ENCODE peak calls at places on chromosomes 16 and 17, in four cellular contexts. One of them, this sample, is unnamed.

GRCh38 chr17:47225436-47225858 is 16.3 kb downstream of the MYL4 start:
- DNase-seq in IMR-90: peak
- DNase-seq in K562: no peak
- DNase-seq in HepG2: peak
- DNase-seq in this sample: peak

GRCh38 chr16:27205436-27206065 is 2.2 kb downstream of the KDM8 start:
- DNase-seq in IMR-90: no peak
- DNase-seq in K562: no peak
- DNase-seq in HepG2: no peak
- DNase-seq in this sample: no peak

GRCh38 chr16:6165330-6165984 is 1067.9 kb upstream of the EEF2KMT start:
- DNase-seq in IMR-90: no peak
- DNase-seq in K562: no peak
- DNase-seq in HepG2: no peak
- DNase-seq in this sample: no peak

GRCh38 chr16:49744244-49744976 is 111.5 kb downstream of the ZNF423 start:
- DNase-seq in IMR-90: no peak
- DNase-seq in K562: no peak
- DNase-seq in HepG2: no peak
- DNase-seq in this sample: no peak

GRCh38 chr17:8823279-8823678 is 24.1 kb upstream of the MFSD6L start:
- DNase-seq in IMR-90: no peak
- DNase-seq in K562: no peak
- DNase-seq in HepG2: no peak
- DNase-seq in this sample: no peak

GRCh38 chr16:67329901-67330300 is 3.3 kb downstream of the LRRC36 start:
- DNase-seq in IMR-90: no peak
- DNase-seq in K562: no peak
- DNase-seq in HepG2: no peak
- DNase-seq in this sample: no peak

GRCh38 chr17:5698959-5699358 is 114.7 kb upstream of the NLRP1 start:
- DNase-seq in IMR-90: no peak
- DNase-seq in K562: no peak
- DNase-seq in HepG2: no peak
- DNase-seq in this sample: no peak

GRCh38 chr16:11946433-11946832 is 4.6 kb upstream of the NPIPB2 start:
- DNase-seq in IMR-90: no peak
- DNase-seq in K562: no peak
- DNase-seq in HepG2: no peak
- DNase-seq in this sample: no peak

GRCh38 chr16:17963185-17963836 is 373.2 kb downstream of the NPIPA8 start:
- DNase-seq in IMR-90: no peak
- DNase-seq in K562: no peak
- DNase-seq in HepG2: no peak
- DNase-seq in this sample: no peak

GRCh38 chr16:73046484-73047214 is 1.3 kb downstream of the ZFHX3 start:
- DNase-seq in IMR-90: no peak
- DNase-seq in K562: no peak
- DNase-seq in HepG2: no peak
- DNase-seq in this sample: no peak

GRCh38 chr17:55264273-55264639 is 504 bp upstream of the HLF start:
- DNase-seq in IMR-90: no peak
- DNase-seq in K562: no peak
- DNase-seq in HepG2: no peak
- DNase-seq in this sample: no peak

GRCh38 chr16:4358831-4359561 is 7.9 kb upstream of the PAM16 start:
- DNase-seq in IMR-90: no peak
- DNase-seq in K562: peak
- DNase-seq in HepG2: peak
- DNase-seq in this sample: peak

GRCh38 chr16:83802135-83802534 is 5.6 kb upstream of the HSBP1 start:
- DNase-seq in IMR-90: peak
- DNase-seq in K562: no peak
- DNase-seq in HepG2: no peak
- DNase-seq in this sample: peak

GRCh38 chr17:60393840-60394529 is 2.1 kb upstream of the USP32 start:
- DNase-seq in IMR-90: no peak
- DNase-seq in K562: no peak
- DNase-seq in HepG2: no peak
- DNase-seq in this sample: no peak

GRCh38 chr17:8556074-8556473 is 74.5 kb downstream of the MYH10 start:
- DNase-seq in IMR-90: no peak
- DNase-seq in K562: no peak
- DNase-seq in HepG2: no peak
- DNase-seq in this sample: peak

GRCh38 chr16:88985521-88985920 is 8.5 kb upstream of the CBFA2T3 start:
- DNase-seq in IMR-90: no peak
- DNase-seq in K562: no peak
- DNase-seq in HepG2: no peak
- DNase-seq in this sample: no peak

GRCh38 chr16:85812811-85813700 is 13.6 kb downstream of the COX4I1 start:
- DNase-seq in IMR-90: no peak
- DNase-seq in K562: no peak
- DNase-seq in HepG2: no peak
- DNase-seq in this sample: no peak
- TF ChIP-seq CTCF in IMR-90: no peak
- TF ChIP-seq CTCF in K562: no peak
- TF ChIP-seq CTCF in HepG2: no peak
- TF ChIP-seq CTCF in this sample: no peak

DNA sequence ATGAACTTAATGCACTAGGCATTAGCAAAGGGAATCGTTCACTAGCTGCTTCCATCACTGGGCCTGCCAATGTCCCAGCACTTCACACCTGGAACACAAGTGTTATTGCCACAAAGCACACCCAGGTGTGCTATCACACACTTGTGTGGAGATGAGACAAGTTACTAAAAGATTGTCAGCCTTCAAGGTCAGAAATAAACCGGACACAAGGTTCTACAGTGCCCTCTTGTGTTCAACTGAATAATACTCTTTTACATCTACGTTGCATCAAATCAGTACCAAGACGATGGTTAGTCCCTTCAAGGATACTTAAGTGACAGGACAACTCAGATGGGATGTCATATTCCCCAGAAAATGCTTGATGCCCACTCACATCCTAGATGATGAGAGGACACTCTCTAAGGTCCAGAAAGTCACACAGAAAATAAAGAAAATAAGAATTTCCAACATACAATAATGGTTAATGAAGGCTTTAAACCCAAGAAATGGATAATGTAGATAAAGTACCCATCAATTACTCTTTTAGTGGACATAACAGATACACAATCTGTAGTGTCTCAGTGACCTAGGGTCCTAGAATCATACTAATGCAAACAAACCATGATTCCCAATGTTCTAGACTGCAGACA is 16.4 kb upstream of the GLG1 start:
- DNase-seq in IMR-90: peak
- DNase-seq in K562: peak
- DNase-seq in HepG2: peak
- DNase-seq in this sample: peak
- TF ChIP-seq MAZ in IMR-90: no peak
- TF ChIP-seq MAZ in K562: peak
- TF ChIP-seq MAZ in HepG2: no peak
- TF ChIP-seq MAZ in this sample: no peak

DNA sequence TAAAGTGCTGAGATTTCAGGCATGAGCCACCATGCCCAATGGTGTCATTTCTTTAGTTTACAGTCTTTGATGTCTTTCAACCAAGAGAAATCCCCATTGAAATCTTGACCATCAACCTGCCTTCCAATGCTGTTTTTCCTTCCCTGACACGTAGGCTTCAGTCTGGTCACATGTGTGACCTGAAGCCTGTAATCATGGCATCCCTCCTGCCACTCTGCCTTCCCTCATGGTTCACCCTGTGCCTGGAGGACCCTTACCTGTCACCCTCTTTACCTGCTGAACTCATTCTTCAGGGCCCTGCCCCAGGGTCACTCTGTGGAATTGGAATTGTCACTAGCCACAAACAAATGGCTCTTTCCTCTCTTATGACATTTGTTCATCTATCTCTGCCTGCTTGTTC is 18.1 kb upstream of the ARHGAP23 start:
- DNase-seq in IMR-90: no peak
- DNase-seq in K562: no peak
- DNase-seq in HepG2: no peak
- DNase-seq in this sample: no peak
- TF ChIP-seq CTCF in IMR-90: no peak
- TF ChIP-seq CTCF in K562: no peak
- TF ChIP-seq CTCF in HepG2: no peak
- TF ChIP-seq CTCF in this sample: no peak

DNA sequence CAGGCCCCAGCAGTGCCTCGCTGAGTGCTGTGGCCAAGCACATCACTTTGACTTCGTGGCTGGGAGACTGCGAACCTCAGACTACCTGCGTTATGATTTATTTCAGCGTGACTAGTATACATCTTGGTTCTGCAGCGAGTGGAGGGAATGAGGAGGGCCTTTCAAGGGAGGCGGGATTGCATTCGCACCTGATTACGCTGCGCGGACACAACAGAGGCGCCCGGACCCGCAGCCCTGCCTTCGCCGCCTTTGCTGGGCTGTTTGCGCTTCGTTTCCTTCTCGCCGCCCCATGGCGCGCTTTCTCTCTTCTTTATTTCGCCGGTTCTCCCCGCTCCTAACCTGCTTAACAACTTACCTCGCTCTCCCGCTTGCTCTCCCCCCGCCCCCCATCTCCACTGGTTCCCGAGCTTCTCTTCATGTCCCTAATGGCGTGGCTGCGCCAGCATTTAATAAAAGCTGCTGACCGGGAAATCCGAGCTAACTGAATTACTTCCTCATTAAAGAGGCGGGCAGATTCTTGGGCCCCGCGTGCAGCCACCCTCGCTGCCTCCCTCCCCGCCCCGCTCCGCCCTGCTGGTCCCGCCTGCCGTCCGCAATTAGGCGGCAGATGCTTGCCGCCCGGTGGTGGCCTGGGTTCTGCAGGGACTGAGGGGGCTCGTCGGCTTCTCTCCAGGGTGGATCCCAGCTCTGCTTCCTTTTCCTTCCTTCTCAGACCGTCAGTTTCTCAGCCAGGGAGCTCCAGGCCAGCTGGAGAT is 257.6 kb upstream of the SDK2 start:
- DNase-seq in IMR-90: no peak
- DNase-seq in K562: no peak
- DNase-seq in HepG2: no peak
- DNase-seq in this sample: no peak
- TF ChIP-seq MAZ in IMR-90: no peak
- TF ChIP-seq MAZ in K562: no peak
- TF ChIP-seq MAZ in HepG2: no peak
- TF ChIP-seq MAZ in this sample: no peak

GRCh38 chr16:57644383-57645014 is 16.1 kb downstream of the ADGRG1 start:
- DNase-seq in IMR-90: no peak
- DNase-seq in K562: no peak
- DNase-seq in HepG2: no peak
- DNase-seq in this sample: no peak

GRCh38 chr16:57643166-57643813 is 14.9 kb downstream of the ADGRG1 start:
- DNase-seq in IMR-90: peak
- DNase-seq in K562: no peak
- DNase-seq in HepG2: no peak
- DNase-seq in this sample: no peak

GRCh38 chr16:57640612-57641011 is 12.2 kb downstream of the ADGRG1 start:
- DNase-seq in IMR-90: no peak
- DNase-seq in K562: no peak
- DNase-seq in HepG2: no peak
- DNase-seq in this sample: no peak

GRCh38 chr16:57643902-57644301 is 15.5 kb downstream of the ADGRG1 start:
- DNase-seq in IMR-90: no peak
- DNase-seq in K562: no peak
- DNase-seq in HepG2: no peak
- DNase-seq in this sample: no peak

GRCh38 chr16:57642368-57643135 is 14.1 kb downstream of the ADGRG1 start:
- DNase-seq in IMR-90: no peak
- DNase-seq in K562: no peak
- DNase-seq in HepG2: no peak
- DNase-seq in this sample: no peak
- TF ChIP-seq CTCF in IMR-90: no peak
- TF ChIP-seq CTCF in K562: no peak
- TF ChIP-seq CTCF in HepG2: no peak
- TF ChIP-seq CTCF in this sample: no peak

GRCh38 chr16:86308514-86308913 is 201.8 kb upstream of the FOXF1 start:
- DNase-seq in IMR-90: no peak
- DNase-seq in K562: no peak
- DNase-seq in HepG2: no peak
- DNase-seq in this sample: no peak
- TF ChIP-seq MAZ in IMR-90: no peak
- TF ChIP-seq MAZ in K562: no peak
- TF ChIP-seq MAZ in HepG2: no peak
- TF ChIP-seq MAZ in this sample: no peak

DNA sequence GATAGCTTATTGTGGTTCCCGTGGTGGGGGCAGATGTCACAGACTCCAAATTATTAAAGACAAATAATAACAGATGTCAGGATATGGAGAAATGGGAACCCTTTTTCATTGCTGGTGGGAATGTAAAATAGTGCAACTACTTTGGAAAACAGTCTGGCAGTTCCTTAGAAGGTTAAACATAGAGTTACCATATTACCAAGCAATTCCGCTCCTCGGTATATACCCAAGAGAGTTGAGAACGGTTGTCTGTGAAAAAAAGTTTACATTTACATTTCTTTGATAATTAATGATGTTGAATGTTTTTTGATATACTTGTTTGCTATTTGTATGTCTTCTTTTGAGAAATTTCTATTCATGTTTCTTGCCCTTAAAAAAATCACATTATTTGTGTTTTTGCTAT is 41.2 kb downstream of the OR1D5 start:
- DNase-seq in IMR-90: no peak
- DNase-seq in K562: no peak
- DNase-seq in HepG2: no peak
- DNase-seq in this sample: no peak
- TF ChIP-seq CTCF in IMR-90: no peak
- TF ChIP-seq CTCF in K562: no peak
- TF ChIP-seq CTCF in HepG2: no peak
- TF ChIP-seq CTCF in this sample: no peak

DNA sequence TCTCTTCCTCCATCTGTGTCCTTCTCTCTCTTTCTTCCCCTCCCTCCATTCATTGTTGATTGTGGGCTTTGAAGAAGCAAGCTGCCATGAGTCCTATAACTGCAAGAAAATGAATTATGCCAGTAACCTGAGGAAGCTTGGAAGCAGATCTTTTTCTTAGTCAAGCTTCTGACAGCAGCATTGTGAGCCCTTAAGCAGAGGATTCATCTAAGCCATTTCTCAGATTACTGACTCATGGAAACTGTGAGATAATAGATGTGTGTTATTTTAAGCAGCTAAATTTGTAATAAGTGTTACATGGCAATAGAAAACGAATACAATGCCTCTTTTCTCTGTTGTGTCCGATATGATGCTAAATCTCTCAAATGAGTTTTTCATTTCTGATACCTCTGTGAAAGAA is 1109.7 kb downstream of the CDH11 start:
- DNase-seq in IMR-90: no peak
- DNase-seq in K562: no peak
- DNase-seq in HepG2: no peak
- DNase-seq in this sample: no peak
- TF ChIP-seq MAZ in IMR-90: no peak
- TF ChIP-seq MAZ in K562: no peak
- TF ChIP-seq MAZ in HepG2: no peak
- TF ChIP-seq MAZ in this sample: no peak

This sample was measured in A549.